ENCODE peak calls at places on chromosomes 3 and 15, in eight cellular contexts. Y, K, G, F, I, Q, T and Z are unnamed samples. For H3K27me3 and H3K4me1, the result is how much of the 10 kb centered on the place peaks cover.

GRCh38 chr15:42215854-42216829 is 8.0 kb upstream of the VPS39 start:
- DNase-seq in T (no peak), G (no peak), F (no peak), Y (peak), K (peak), I (no peak), Q (no peak), Z (no peak)

GRCh38 chr3:187808466-187809291 is 63.4 kb upstream of the BCL6 start:
- DNase-seq in K (no peak), F (peak), I (no peak), Y (no peak), G (peak), T (no peak), Q (no peak), Z (no peak)

GRCh38 chr3:186915808-186916796 is 14.2 kb upstream of the ST6GAL1 start:
- DNase-seq in I (no peak), T (no peak), G (no peak), F (peak), Q (no peak), Y (no peak), K (peak), Z (no peak)

GRCh38 chr3:187669675-187670504 is at the start of gene SST:
- DNase-seq in F (peak), T (peak), I (peak), K (peak), G (no peak), Q (peak), Y (peak), Z (peak)

GRCh38 chr15:24761704-24762302 is 86.2 kb downstream of the NPAP1 start:
- DNase-seq in Q (no peak), I (no peak), K (no peak), F (no peak), G (no peak), T (peak), Y (peak), Z (peak)

GRCh38 chr3:184766555-184767261 is 45.3 kb upstream of the VPS8 start:
- DNase-seq in F (peak), Q (no peak), G (no peak), I (no peak), Y (no peak), T (peak), K (peak), Z (peak)

GRCh38 chr15:36769110-36769509 is 189.7 kb downstream of the CDIN1 start:
- DNase-seq in G (no peak), I (no peak), Q (no peak), K (no peak), Y (peak), F (no peak), T (peak), Z (peak)

GRCh38 chr3:43345877-43346276 is 59.5 kb downstream of the SNRK start:
- DNase-seq in K (no peak), F (peak), Q (no peak), T (peak), Y (peak), I (no peak), G (no peak), Z (peak)

GRCh38 chr3:38627956-38628355 is 21.5 kb downstream of the SCN5A start:
- DNase-seq in Q (no peak), G (no peak), K (peak), Y (peak), I (no peak), F (no peak), T (no peak), Z (no peak)

GRCh38 chr15:92845109-92845508 is 55.0 kb upstream of the CHD2 start:
- DNase-seq in Q (no peak), G (no peak), Y (peak), F (peak), I (no peak), K (no peak), T (peak), Z (peak)

GRCh38 chr3:146243559-146243958 is 7.3 kb downstream of the PLSCR4 start:
- DNase-seq in I (no peak), Y (no peak), Q (no peak), F (no peak), K (no peak), G (no peak), T (no peak), Z (no peak)

GRCh38 chr3:180421221-180421620 is 180.7 kb upstream of the TTC14 start:
- DNase-seq in K (peak), I (no peak), Q (no peak), F (no peak), T (peak), Y (no peak), G (no peak), Z (no peak)

GRCh38 chr15:32851619-32852416 is 134.0 kb downstream of the GREM1 start:
- DNase-seq in T (peak), Y (peak), K (no peak), F (peak), Q (no peak), I (no peak), G (no peak), Z (peak)

GRCh38 chr15:100595964-100596363 is 6.0 kb downstream of the LINS1 start:
- DNase-seq in Y (no peak), T (no peak), K (no peak), I (no peak), G (no peak), F (peak), Q (no peak), Z (no peak)

GRCh38 chr3:162195147-162195546 is 698.5 kb downstream of the OTOL1 start:
- DNase-seq in G (no peak), I (no peak), Q (no peak), F (no peak), K (no peak), T (no peak), Y (no peak), Z (no peak)

GRCh38 chr3:194306109-194306686 is 44.9 kb downstream of the CPN2 start:
- DNase-seq in K (no peak), I (no peak), T (no peak), F (no peak), Q (peak), G (no peak), Y (no peak), Z (no peak)

DNA sequence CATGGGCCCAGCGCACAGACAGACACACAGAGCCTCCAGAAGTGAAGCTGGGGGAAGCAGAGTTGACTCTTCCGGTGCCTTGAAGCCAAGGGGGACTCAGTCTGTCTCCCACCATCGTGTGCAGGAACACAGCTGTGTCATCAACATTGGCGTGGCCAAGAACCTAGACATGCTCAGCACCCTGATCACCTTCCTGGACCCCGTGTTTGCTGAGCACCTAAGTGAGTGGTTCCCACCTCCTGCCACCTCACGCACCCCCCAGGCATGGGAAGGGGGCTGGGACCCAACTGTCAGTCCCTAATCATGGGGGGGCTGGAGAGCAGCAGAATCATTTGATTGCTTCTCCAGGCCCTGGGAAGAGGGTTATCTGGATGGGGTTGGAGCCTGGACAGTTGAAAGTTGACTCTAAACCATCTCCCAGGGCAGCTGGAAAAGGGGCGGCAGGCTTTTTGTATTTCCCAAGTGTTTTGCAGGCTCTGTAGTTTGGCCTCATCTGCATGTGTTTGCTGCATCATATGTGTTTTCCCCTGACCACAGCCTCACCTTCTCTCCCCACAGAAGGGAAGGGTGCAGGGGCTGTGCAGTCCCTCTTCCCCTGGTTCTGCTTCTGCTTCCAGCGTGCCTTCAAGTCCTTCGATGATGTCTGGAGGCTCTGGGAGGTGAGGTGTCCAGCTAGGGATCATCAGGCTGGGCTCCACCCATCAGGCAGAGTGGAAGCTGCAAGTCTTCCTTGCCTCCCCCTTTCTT is 12.8 kb downstream of the TBC1D21 start:
- DNase-seq in I (no peak), Y (no peak), Q (peak), K (no peak), F (no peak), G (no peak), T (no peak), Z (no peak)
- H3K27me3 ChIP-seq in I (under half), Y (under half), Q (under half), K (under half), F (under half), G (under half), T (half or more), Z (under half)

DNA sequence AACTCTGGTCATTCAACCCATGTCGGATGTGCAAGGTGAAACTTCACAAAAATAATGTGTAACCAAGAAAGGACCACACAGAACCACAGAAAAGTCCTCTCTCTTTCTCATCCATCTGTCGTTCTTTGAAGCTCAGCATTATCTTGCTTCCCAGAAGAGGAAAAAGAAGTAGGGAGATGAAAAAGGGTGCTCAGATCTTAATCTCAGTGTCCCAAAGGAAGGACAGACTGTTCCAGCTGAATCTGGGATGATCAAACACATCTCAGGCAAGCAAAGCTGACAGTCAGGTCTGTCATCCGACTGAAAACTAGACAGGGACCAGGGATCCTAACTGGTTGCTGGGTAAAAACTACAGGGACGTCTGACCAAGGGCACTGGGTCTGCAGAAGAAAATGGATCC is 16.2 kb downstream of the ARHGEF3 start:
- DNase-seq in G (no peak), Y (no peak), Q (no peak), I (no peak), K (no peak), F (no peak), T (no peak), Z (no peak)
- H3K27ac ChIP-seq in G (peak), Y (no peak), Q (peak), I (no peak), K (no peak), F (no peak), T (no peak), Z (no peak)

GRCh38 chr3:189947948-189948723 is 172.6 kb downstream of the P3H2 start:
- DNase-seq in I (no peak), F (peak), K (peak), Y (peak), T (peak), G (no peak), Q (no peak), Z (no peak)

GRCh38 chr3:189948724-189949045 is 172.0 kb downstream of the P3H2 start:
- DNase-seq in F (no peak), G (no peak), T (no peak), Y (no peak), K (no peak), I (no peak), Q (no peak), Z (no peak)

GRCh38 chr3:189947068-189947467 is 173.6 kb downstream of the P3H2 start:
- DNase-seq in T (no peak), G (no peak), I (no peak), Q (no peak), Y (no peak), F (no peak), K (no peak), Z (no peak)

GRCh38 chr3:189950258-189950657 is 170.4 kb downstream of the P3H2 start:
- DNase-seq in G (no peak), F (peak), K (no peak), I (no peak), Y (no peak), T (no peak), Q (no peak), Z (no peak)

DNA sequence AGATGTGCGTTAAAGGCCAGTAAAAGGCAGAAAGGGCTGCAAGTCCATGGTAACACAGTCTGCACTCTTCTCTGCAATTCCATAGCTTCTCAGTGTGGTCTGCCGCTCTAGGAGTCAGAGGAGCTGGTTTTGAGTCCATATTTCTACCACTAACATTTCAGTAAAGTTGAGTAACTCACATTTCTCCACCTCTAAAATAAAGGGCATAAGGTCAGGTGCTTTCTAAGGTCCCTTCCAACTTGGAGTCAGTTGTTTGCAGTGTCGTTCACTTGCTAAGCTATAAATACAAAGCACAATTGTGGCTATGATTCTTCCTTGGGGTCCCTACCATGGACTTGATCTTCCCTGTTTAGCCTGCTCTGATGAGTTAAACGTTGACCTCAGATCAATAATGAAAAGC is 171.1 kb downstream of the P3H2 start:
- DNase-seq in Q (no peak), F (no peak), T (no peak), G (no peak), K (no peak), Y (no peak), I (no peak), Z (no peak)
- H3K4me1 ChIP-seq in Q (under half), F (under half), T (under half), G (under half), K (under half), Y (under half), I (under half), Z (under half)

GRCh38 chr3:64449026-64449425 is 223.8 kb upstream of the PRICKLE2 start:
- DNase-seq in Q (no peak), K (no peak), G (no peak), T (no peak), F (no peak), Y (no peak), I (no peak), Z (no peak)
- H3K27me3 ChIP-seq in Q (under half), K (under half), G (under half), T (under half), F (under half), Y (under half), I (under half), Z (under half)

GRCh38 chr3:36811768-36812167 is 47.4 kb upstream of the DCLK3 start:
- DNase-seq in T (no peak), Y (no peak), I (no peak), Q (no peak), K (no peak), F (no peak), G (no peak), Z (no peak)
- H3K27ac ChIP-seq in T (no peak), Y (no peak), I (no peak), Q (no peak), K (no peak), F (no peak), G (no peak), Z (no peak)

DNA sequence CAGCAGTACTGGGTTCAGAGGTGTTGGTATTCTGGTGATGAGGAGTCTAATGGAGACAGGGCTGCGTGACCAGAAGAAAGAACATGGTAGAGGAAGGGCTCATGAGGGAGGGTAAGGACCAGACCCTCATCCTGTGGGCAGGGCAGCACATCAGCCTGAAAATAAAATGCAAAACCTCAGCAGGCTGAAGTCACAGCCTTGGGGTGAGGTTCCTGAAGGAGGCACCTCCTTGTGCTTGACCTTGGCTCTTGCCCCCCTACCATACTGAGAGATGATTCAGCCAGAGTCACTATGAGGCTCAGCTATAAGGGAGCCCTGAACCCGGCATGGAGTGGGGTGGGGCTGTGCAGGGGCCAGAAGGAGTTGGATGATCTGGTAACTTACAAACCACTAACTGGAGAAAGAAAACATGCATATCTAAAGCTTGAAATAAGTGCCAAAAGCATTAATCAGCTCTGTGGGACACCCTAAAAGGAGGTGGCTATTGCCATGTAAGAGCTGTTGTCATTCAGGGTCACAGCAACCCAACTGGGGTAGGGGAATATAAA is 60.2 kb downstream of the CORO2B start:
- DNase-seq in I (peak), K (no peak), G (no peak), Q (peak), Y (peak), T (peak), F (peak), Z (peak)
- H3K4me1 ChIP-seq in I (half or more), K (under half), G (under half), Q (under half), Y (half or more), T (half or more), F (half or more), Z (half or more)

GRCh38 chr3:147367676-147368075 is 38.7 kb downstream of the ZIC4 start:
- DNase-seq in I (no peak), Y (no peak), G (no peak), F (no peak), T (no peak), Q (no peak), K (no peak), Z (no peak)
- H3K27me3 ChIP-seq in I (under half), Y (half or more), G (under half), F (half or more), T (half or more), Q (half or more), K (half or more), Z (half or more)